ENCODE peak calls at places on chromosomes 2 and 18, in ten cellular contexts. One of them, this sample, is unnamed.
A peak's percentile ranks its signal among the peaks of the same experiment; 100 is the strongest.

GRCh38 chr2:9970386-9971044 is 19.0 kb downstream of the GRHL1 start:
- DNase-seq in A549: no peak
- DNase-seq in HepG2: no peak
- DNase-seq in gastrocnemius medialis: no peak
- DNase-seq in endothelial cell of umbilical vein: no peak
- DNase-seq in lower leg skin: no peak
- DNase-seq in IMR-90: no peak
- DNase-seq in uterus: no peak
- DNase-seq in prostate gland: no peak
- DNase-seq in body of pancreas: no peak
- DNase-seq in this sample: no peak

GRCh38 chr2:157874997-157875719 is 972 bp downstream of the ACVR1 start:
- DNase-seq in HepG2: no peak
- DNase-seq in lower leg skin: peak; percentile 90
- DNase-seq in endothelial cell of umbilical vein: peak; percentile 58
- DNase-seq in A549: no peak
- DNase-seq in IMR-90: peak; percentile 93
- DNase-seq in gastrocnemius medialis: peak; percentile 32
- DNase-seq in body of pancreas: peak; percentile 29
- DNase-seq in uterus: peak; percentile 45
- DNase-seq in prostate gland: peak; percentile 20
- DNase-seq in this sample: peak; percentile 62

GRCh38 chr2:240972636-240973521 is 25.5 kb upstream of the SNED1 start:
- DNase-seq in HepG2: no peak
- DNase-seq in gastrocnemius medialis: no peak
- DNase-seq in IMR-90: no peak
- DNase-seq in prostate gland: peak; percentile 42
- DNase-seq in body of pancreas: peak; percentile 84
- DNase-seq in uterus: no peak
- DNase-seq in lower leg skin: no peak
- DNase-seq in endothelial cell of umbilical vein: no peak
- DNase-seq in A549: no peak
- DNase-seq in this sample: peak; percentile 71

GRCh38 chr2:18584608-18584954 is 4.8 kb downstream of the NT5C1B start:
- DNase-seq in HepG2: no peak
- DNase-seq in body of pancreas: no peak
- DNase-seq in A549: no peak
- DNase-seq in gastrocnemius medialis: no peak
- DNase-seq in lower leg skin: no peak
- DNase-seq in uterus: no peak
- DNase-seq in endothelial cell of umbilical vein: no peak
- DNase-seq in prostate gland: no peak
- DNase-seq in IMR-90: no peak
- DNase-seq in this sample: no peak

GRCh38 chr2:8489751-8490150 is 192.1 kb upstream of the ID2 start:
- DNase-seq in uterus: no peak
- DNase-seq in HepG2: no peak
- DNase-seq in gastrocnemius medialis: no peak
- DNase-seq in A549: no peak
- DNase-seq in endothelial cell of umbilical vein: no peak
- DNase-seq in lower leg skin: no peak
- DNase-seq in prostate gland: no peak
- DNase-seq in IMR-90: no peak
- DNase-seq in body of pancreas: no peak
- DNase-seq in this sample: peak; percentile 18

GRCh38 chr2:225100856-225101294 is 58.6 kb upstream of the DOCK10 start:
- DNase-seq in prostate gland: no peak
- DNase-seq in body of pancreas: no peak
- DNase-seq in A549: peak; percentile 71
- DNase-seq in gastrocnemius medialis: no peak
- DNase-seq in uterus: no peak
- DNase-seq in HepG2: no peak
- DNase-seq in lower leg skin: no peak
- DNase-seq in endothelial cell of umbilical vein: peak; percentile 57
- DNase-seq in IMR-90: peak; percentile 97
- DNase-seq in this sample: no peak

GRCh38 chr18:57881818-57882413 is 78.8 kb upstream of the ATP8B1 start:
- DNase-seq in HepG2: peak; percentile 75
- DNase-seq in body of pancreas: peak; percentile 77
- DNase-seq in A549: peak; percentile 20
- DNase-seq in gastrocnemius medialis: peak; percentile 18
- DNase-seq in lower leg skin: peak; percentile 89
- DNase-seq in endothelial cell of umbilical vein: peak; percentile 83
- DNase-seq in prostate gland: peak; percentile 63
- DNase-seq in uterus: peak; percentile 58
- DNase-seq in IMR-90: peak; percentile 86
- DNase-seq in this sample: no peak

GRCh38 chr2:21866316-21866715 is 742.5 kb downstream of the TDRD15 start:
- DNase-seq in lower leg skin: no peak
- DNase-seq in prostate gland: no peak
- DNase-seq in uterus: no peak
- DNase-seq in HepG2: no peak
- DNase-seq in body of pancreas: no peak
- DNase-seq in IMR-90: no peak
- DNase-seq in A549: no peak
- DNase-seq in endothelial cell of umbilical vein: no peak
- DNase-seq in gastrocnemius medialis: no peak
- DNase-seq in this sample: no peak

GRCh38 chr18:2909431-2910140 is 62.8 kb downstream of the EMILIN2 start:
- DNase-seq in endothelial cell of umbilical vein: no peak
- DNase-seq in lower leg skin: no peak
- DNase-seq in gastrocnemius medialis: no peak
- DNase-seq in uterus: peak; percentile 12
- DNase-seq in A549: no peak
- DNase-seq in IMR-90: no peak
- DNase-seq in HepG2: no peak
- DNase-seq in prostate gland: no peak
- DNase-seq in body of pancreas: no peak
- DNase-seq in this sample: peak; percentile 64

GRCh38 chr2:33320573-33320972 is 155.9 kb upstream of the RASGRP3 start:
- DNase-seq in endothelial cell of umbilical vein: peak; percentile 39
- DNase-seq in gastrocnemius medialis: no peak
- DNase-seq in A549: no peak
- DNase-seq in lower leg skin: no peak
- DNase-seq in body of pancreas: no peak
- DNase-seq in uterus: no peak
- DNase-seq in prostate gland: no peak
- DNase-seq in IMR-90: no peak
- DNase-seq in HepG2: peak; percentile 10
- DNase-seq in this sample: no peak

GRCh38 chr2:102424754-102425153 is 1.8 kb downstream of the IL18RAP start:
- DNase-seq in IMR-90: no peak
- DNase-seq in A549: no peak
- DNase-seq in gastrocnemius medialis: no peak
- DNase-seq in body of pancreas: no peak
- DNase-seq in uterus: no peak
- DNase-seq in endothelial cell of umbilical vein: no peak
- DNase-seq in prostate gland: no peak
- DNase-seq in lower leg skin: no peak
- DNase-seq in HepG2: no peak
- DNase-seq in this sample: no peak

GRCh38 chr18:44823782-44824181 is 143.1 kb downstream of the SETBP1 start:
- DNase-seq in gastrocnemius medialis: peak; percentile 38
- DNase-seq in prostate gland: no peak
- DNase-seq in endothelial cell of umbilical vein: peak; percentile 6
- DNase-seq in uterus: peak; percentile 83
- DNase-seq in HepG2: no peak
- DNase-seq in A549: no peak
- DNase-seq in body of pancreas: no peak
- DNase-seq in lower leg skin: no peak
- DNase-seq in IMR-90: peak; percentile 29
- DNase-seq in this sample: no peak

GRCh38 chr2:120391905-120392665 is 46.1 kb downstream of the INHBB start:
- DNase-seq in gastrocnemius medialis: no peak
- DNase-seq in IMR-90: no peak
- DNase-seq in prostate gland: no peak
- DNase-seq in HepG2: no peak
- DNase-seq in A549: no peak
- DNase-seq in lower leg skin: peak; percentile 67
- DNase-seq in body of pancreas: no peak
- DNase-seq in endothelial cell of umbilical vein: no peak
- DNase-seq in uterus: no peak
- DNase-seq in this sample: peak; percentile 68

GRCh38 chr2:15223887-15224286 is 337.2 kb downstream of the NBAS start:
- DNase-seq in uterus: no peak
- DNase-seq in A549: no peak
- DNase-seq in endothelial cell of umbilical vein: peak; percentile 91
- DNase-seq in prostate gland: no peak
- DNase-seq in IMR-90: peak; percentile 88
- DNase-seq in lower leg skin: no peak
- DNase-seq in gastrocnemius medialis: no peak
- DNase-seq in HepG2: no peak
- DNase-seq in body of pancreas: no peak
- DNase-seq in this sample: no peak

GRCh38 chr2:119488245-119489182 is 35.8 kb downstream of the SCTR start:
- DNase-seq in HepG2: no peak
- DNase-seq in IMR-90: no peak
- DNase-seq in endothelial cell of umbilical vein: no peak
- DNase-seq in body of pancreas: peak; percentile 79
- DNase-seq in lower leg skin: peak; percentile 81
- DNase-seq in gastrocnemius medialis: no peak
- DNase-seq in uterus: no peak
- DNase-seq in A549: no peak
- DNase-seq in prostate gland: no peak
- DNase-seq in this sample: no peak

DNA sequence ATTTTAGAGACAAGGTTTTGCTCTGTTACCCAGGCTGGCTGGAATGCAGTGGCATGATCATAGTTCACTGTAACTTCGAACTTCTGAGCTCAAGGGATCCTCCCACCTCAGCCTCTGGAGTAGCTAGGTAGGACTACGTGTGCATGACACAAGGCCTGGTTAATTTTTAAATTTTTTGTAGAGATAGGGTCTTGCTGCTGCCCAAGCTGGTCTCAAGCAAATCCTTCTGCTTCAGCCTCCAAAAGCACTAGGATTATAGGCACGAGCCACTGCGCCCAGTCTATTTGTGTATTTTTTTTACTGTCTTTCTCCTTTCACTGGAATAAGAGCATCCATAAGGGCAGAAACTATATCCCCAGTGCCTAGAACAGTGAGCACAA is 89.3 kb downstream of the PLEKHM3 start:
- DNase-seq in body of pancreas: no peak
- DNase-seq in endothelial cell of umbilical vein: no peak
- DNase-seq in prostate gland: no peak
- DNase-seq in A549: no peak
- DNase-seq in uterus: no peak
- DNase-seq in lower leg skin: no peak
- DNase-seq in gastrocnemius medialis: no peak
- DNase-seq in HepG2: peak; percentile 95
- DNase-seq in IMR-90: no peak
- DNase-seq in this sample: no peak
- TF ChIP-seq POLR2A in body of pancreas: no peak
- TF ChIP-seq POLR2A in endothelial cell of umbilical vein: no peak
- TF ChIP-seq POLR2A in prostate gland: no peak
- TF ChIP-seq POLR2A in A549: no peak
- TF ChIP-seq POLR2A in uterus: no peak
- TF ChIP-seq POLR2A in lower leg skin: no peak
- TF ChIP-seq POLR2A in gastrocnemius medialis: no peak
- TF ChIP-seq POLR2A in HepG2: peak; percentile 40
- TF ChIP-seq POLR2A in IMR-90: no peak
- TF ChIP-seq POLR2A in this sample: no peak

DNA sequence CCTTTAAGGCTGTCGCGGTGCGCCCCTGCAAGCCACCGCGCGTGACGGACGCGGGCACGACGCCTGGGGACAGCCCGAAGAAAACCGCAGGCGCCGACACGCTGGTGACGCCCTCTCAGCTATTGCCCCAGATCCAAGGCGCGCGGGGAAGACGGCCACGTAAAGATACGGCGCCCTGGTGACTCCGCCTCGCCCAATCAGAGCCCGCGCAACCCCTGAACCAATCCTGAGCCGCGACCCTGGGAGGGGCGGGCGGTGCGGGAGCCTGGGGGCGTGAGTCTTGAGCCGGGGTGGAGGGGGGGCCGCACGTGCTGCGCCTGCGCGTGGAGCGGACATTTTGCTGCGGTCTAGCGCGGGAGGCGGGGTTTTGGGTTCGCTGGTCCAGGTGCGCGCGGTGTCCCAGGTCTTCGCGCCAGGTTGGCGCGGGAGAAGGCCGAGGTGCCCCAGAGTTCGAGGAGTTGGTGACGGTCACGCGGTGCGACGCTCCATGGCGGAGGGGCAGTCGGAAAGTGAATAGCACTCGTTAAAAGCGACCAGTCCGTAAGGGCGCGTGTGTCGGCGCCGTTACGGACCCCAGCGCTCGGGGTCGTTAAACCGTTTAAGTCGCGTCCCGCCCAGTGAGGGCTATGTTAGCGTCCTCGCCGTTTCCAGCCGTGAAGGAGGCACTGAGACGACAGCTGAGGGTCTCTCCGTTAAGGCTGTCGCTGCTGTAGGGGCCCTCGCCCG is 15.9 kb downstream of the NMUR1 start:
- DNase-seq in endothelial cell of umbilical vein: peak; percentile 97
- DNase-seq in gastrocnemius medialis: peak; percentile 99
- DNase-seq in uterus: peak; percentile 98
- DNase-seq in prostate gland: peak; percentile 98
- DNase-seq in body of pancreas: peak; percentile 98
- DNase-seq in HepG2: peak; percentile 62
- DNase-seq in lower leg skin: peak; percentile 100
- DNase-seq in IMR-90: peak; percentile 93
- DNase-seq in A549: peak; percentile 98
- DNase-seq in this sample: peak; percentile 100
- TF ChIP-seq POLR2A in endothelial cell of umbilical vein: peak; percentile 86
- TF ChIP-seq POLR2A in gastrocnemius medialis: peak; percentile 90
- TF ChIP-seq POLR2A in uterus: peak; percentile 93
- TF ChIP-seq POLR2A in prostate gland: peak; percentile 77
- TF ChIP-seq POLR2A in body of pancreas: peak; percentile 76
- TF ChIP-seq POLR2A in HepG2: peak; percentile 64
- TF ChIP-seq POLR2A in lower leg skin: peak; percentile 76
- TF ChIP-seq POLR2A in IMR-90: peak; percentile 89
- TF ChIP-seq POLR2A in A549: peak; percentile 91
- TF ChIP-seq POLR2A in this sample: peak; percentile 61

DNA sequence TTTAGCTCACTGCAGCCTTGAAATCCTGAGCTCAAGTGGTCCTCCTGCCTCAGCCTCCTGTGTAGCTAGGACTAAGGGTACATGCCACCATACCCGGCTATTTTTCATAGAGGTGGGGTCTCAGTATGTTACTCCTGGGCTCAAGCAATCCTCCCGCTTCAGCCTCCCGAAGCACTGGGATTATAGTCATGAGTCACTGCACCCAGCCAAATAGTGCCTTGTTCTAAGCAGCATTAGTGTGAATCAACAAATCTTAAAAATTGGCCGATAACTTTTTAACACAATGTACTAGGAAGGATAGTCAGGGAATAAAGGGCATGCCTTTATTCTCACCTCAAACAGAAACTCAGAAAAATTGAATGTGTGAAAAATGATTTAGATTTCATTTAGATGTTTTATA is 51.6 kb downstream of the XRCC5 start:
- DNase-seq in endothelial cell of umbilical vein: no peak
- DNase-seq in uterus: no peak
- DNase-seq in gastrocnemius medialis: no peak
- DNase-seq in IMR-90: no peak
- DNase-seq in A549: no peak
- DNase-seq in prostate gland: no peak
- DNase-seq in body of pancreas: no peak
- DNase-seq in lower leg skin: no peak
- DNase-seq in HepG2: no peak
- DNase-seq in this sample: no peak
- TF ChIP-seq POLR2A in endothelial cell of umbilical vein: no peak
- TF ChIP-seq POLR2A in uterus: no peak
- TF ChIP-seq POLR2A in gastrocnemius medialis: no peak
- TF ChIP-seq POLR2A in IMR-90: no peak
- TF ChIP-seq POLR2A in A549: no peak
- TF ChIP-seq POLR2A in prostate gland: no peak
- TF ChIP-seq POLR2A in body of pancreas: no peak
- TF ChIP-seq POLR2A in lower leg skin: no peak
- TF ChIP-seq POLR2A in HepG2: no peak
- TF ChIP-seq POLR2A in this sample: no peak

GRCh38 chr2:180006781-180007579 is at the start of gene CWC22:
- DNase-seq in IMR-90: peak; percentile 92
- DNase-seq in lower leg skin: peak; percentile 96
- DNase-seq in prostate gland: peak; percentile 92
- DNase-seq in A549: peak; percentile 51
- DNase-seq in uterus: peak; percentile 91
- DNase-seq in HepG2: peak; percentile 93
- DNase-seq in gastrocnemius medialis: peak; percentile 85
- DNase-seq in endothelial cell of umbilical vein: peak; percentile 95
- DNase-seq in body of pancreas: peak; percentile 83
- DNase-seq in this sample: peak; percentile 90
- TF ChIP-seq POLR2A in IMR-90: peak; percentile 86
- TF ChIP-seq POLR2A in lower leg skin: no peak
- TF ChIP-seq POLR2A in prostate gland: no peak
- TF ChIP-seq POLR2A in A549: peak; percentile 30
- TF ChIP-seq POLR2A in uterus: peak; percentile 19
- TF ChIP-seq POLR2A in HepG2: peak; percentile 56
- TF ChIP-seq POLR2A in gastrocnemius medialis: no peak
- TF ChIP-seq POLR2A in endothelial cell of umbilical vein: peak; percentile 70
- TF ChIP-seq POLR2A in body of pancreas: no peak
- TF ChIP-seq POLR2A in this sample: peak; percentile 51

This sample was measured in suprapubic skin.